ENCODE peak calls at places on chromosomes 2 and 18, in four cellular contexts. G, S, B and K are unnamed samples.

GRCh38 chr18:74175658-74176057 is 27.3 kb downstream of the TIMM21 start:
- DNase-seq in S (no peak), B (no peak), G (no peak), K (no peak)

GRCh38 chr18:8933714-8934284 is 168.7 kb upstream of the NDUFV2 start:
- DNase-seq in B (no peak), G (no peak), S (no peak), K (no peak)

GRCh38 chr2:184677171-184677570 is 78.8 kb downstream of the ZNF804A start:
- DNase-seq in G (no peak), S (no peak), B (no peak), K (no peak)

GRCh38 chr2:182360012-182360662 is 66.7 kb downstream of the PDE1A start:
- DNase-seq in G (no peak), S (no peak), B (no peak), K (peak; percentile 80)

GRCh38 chr2:8572712-8573233 is 109.1 kb upstream of the ID2 start:
- DNase-seq in G (no peak), B (no peak), S (no peak), K (no peak)

GRCh38 chr2:3470166-3470651 is 49.1 kb downstream of the ADI1 start:
- DNase-seq in B (no peak), S (no peak), G (no peak), K (no peak)

GRCh38 chr2:73081181-73081671 is 9.7 kb upstream of the SFXN5 start:
- DNase-seq in G (no peak), B (no peak), S (no peak), K (no peak)

GRCh38 chr2:73063909-73064875 is 7.3 kb downstream of the SFXN5 start:
- DNase-seq in B (peak; percentile 47), S (no peak), G (no peak), K (peak; percentile 77)

GRCh38 chr2:137383391-137383790 is 580.9 kb upstream of the HNMT start:
- DNase-seq in G (no peak), B (no peak), S (no peak), K (peak; percentile 3)

GRCh38 chr2:70728128-70728527 is 39.9 kb downstream of the ADD2 start:
- DNase-seq in G (no peak), B (no peak), S (no peak), K (no peak)

GRCh38 chr2:105405291-105405690 is 6.4 kb upstream of the FHL2 start:
- DNase-seq in G (no peak), S (no peak), B (no peak), K (no peak)

GRCh38 chr2:177056540-177056939 is 156.1 kb upstream of the HNRNPA3 start:
- DNase-seq in B (peak; percentile 20), G (no peak), S (peak; percentile 16), K (peak; percentile 5)
- TF ChIP-seq SMC3 in B (peak; percentile 26), G (peak; percentile 20), S (no peak), K (no peak)

DNA sequence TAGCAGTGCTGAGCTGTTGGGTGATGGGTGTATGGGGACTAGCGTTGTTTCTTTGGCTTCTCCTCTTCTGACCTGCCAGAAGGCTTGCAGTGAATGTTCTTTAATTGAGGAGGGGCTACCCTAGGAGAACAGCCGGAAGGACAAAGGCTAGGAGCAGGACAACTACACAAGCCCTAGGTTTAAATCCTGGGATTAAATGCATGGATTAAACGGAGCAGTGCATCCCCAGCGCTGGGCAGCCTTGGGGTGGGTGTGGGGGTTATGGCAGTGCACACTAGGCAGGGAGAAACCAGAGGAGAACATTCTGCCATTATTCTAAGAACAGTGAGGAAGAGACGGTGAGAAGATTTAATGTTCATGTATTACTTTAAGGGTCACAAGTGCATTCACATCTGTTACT is 86.4 kb upstream of the MCFD2 start:
- DNase-seq in S (no peak), B (no peak), G (no peak), K (no peak)
- TF ChIP-seq ESRRA in S (no peak), B (no peak), G (no peak), K (no peak)

DNA sequence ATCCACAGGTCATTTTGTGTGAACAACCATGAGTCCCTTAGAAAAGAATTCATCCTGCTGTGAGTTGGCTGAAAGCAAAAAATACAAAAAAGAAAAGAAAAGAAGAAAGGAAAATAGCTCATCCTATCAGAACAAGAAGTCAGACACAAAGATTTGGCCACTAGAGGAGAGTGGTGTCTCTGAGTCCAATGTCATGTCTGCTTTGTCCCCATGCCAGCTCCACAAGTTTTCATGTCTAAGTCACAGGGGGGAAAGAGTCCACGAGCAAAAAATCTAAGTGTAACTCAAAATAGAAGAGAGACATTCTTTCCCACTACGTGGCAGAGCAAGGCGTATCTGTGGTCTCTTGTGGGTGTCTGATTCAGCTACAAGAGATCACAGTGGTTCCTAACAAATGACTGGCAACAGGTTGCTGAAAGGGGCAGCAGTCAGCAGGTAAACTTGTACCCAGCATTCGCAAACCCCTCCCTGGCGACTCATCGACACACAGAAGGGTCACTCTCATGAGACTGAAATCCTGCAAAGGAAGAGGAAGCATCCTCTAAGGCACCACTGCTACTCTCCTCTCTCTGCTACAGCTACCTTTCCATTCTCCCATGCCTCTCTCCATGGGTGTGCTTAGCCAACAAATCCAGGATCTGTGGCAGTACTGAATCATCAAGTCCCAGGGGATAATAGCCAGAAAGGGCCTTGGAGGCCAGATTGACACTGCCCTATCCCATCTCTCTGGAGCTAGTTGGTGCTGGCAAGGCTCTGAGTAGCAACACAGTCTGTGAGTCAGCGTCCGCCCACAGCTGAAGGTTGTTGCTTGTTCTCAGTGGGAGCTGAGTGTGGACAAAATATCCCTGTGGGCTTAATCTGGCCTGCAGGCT is 123.0 kb upstream of the SLC39A10 start:
- DNase-seq in S (no peak), B (peak; percentile 21), G (no peak), K (peak; percentile 82)
- TF ChIP-seq MAX in S (no peak), B (no peak), G (no peak), K (peak; percentile 22)

GRCh38 chr2:26911911-26912861 is 58.3 kb upstream of the MAPRE3 start:
- DNase-seq in B (no peak), G (no peak), S (no peak), K (no peak)
- TF ChIP-seq SMC3 in B (no peak), G (no peak), S (no peak), K (no peak)

GRCh38 chr18:58205780-58206160 is 161.7 kb downstream of the NEDD4L start:
- DNase-seq in B (no peak), S (no peak), G (no peak), K (no peak)

GRCh38 chr18:58205087-58205779 is 161.2 kb downstream of the NEDD4L start:
- DNase-seq in B (no peak), G (no peak), S (no peak), K (no peak)

GRCh38 chr18:58201728-58202405 is 157.8 kb downstream of the NEDD4L start:
- DNase-seq in G (no peak), S (no peak), B (no peak), K (no peak)

GRCh38 chr18:58201268-58201667 is 157.2 kb downstream of the NEDD4L start:
- DNase-seq in B (no peak), S (no peak), G (no peak), K (no peak)

DNA sequence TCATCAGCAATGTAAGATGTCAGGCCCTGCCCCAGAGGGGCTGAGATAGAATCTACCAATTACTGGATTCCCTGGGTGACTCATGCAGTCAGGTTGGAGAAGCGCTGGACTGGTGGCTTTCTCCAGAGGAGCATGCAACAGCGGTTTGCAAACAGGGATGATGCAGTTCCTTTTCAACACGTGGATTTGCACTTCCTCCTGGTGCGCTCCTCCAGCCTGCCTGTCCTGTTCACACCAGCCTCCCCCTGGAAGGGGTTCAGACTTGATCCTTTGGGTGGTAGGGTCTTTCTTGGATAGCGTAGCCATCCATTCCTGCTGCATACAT is 158.3 kb downstream of the NEDD4L start:
- DNase-seq in S (no peak), B (peak; percentile 23), G (no peak), K (no peak)
- TF ChIP-seq ESRRA in S (no peak), B (no peak), G (no peak), K (no peak)

GRCh38 chr18:78240091-78240490 is 739.5 kb upstream of the SALL3 start:
- DNase-seq in S (no peak), G (no peak), B (no peak), K (no peak)

GRCh38 chr18:78241535-78242306 is 737.9 kb upstream of the SALL3 start:
- DNase-seq in G (no peak), B (no peak), S (no peak), K (no peak)

GRCh38 chr18:78240867-78241266 is 738.8 kb upstream of the SALL3 start:
- DNase-seq in S (no peak), G (no peak), B (no peak), K (no peak)

GRCh38 chr18:78242796-78243195 is 736.8 kb upstream of the SALL3 start:
- DNase-seq in S (no peak), B (no peak), G (no peak), K (no peak)

GRCh38 chr18:78242307-78242643 is 737.3 kb upstream of the SALL3 start:
- DNase-seq in G (no peak), B (no peak), S (no peak), K (no peak)
- TF ChIP-seq MAX in G (no peak), B (no peak), S (no peak), K (no peak)

GRCh38 chr18:39840406-39840805 is 2114.6 kb upstream of the PIK3C3 start:
- DNase-seq in G (no peak), B (no peak), S (no peak), K (no peak)
- TF ChIP-seq SMC3 in G (no peak), B (no peak), S (no peak), K (no peak)

GRCh38 chr2:239939736-239940483 is 85.2 kb downstream of the NDUFA10 start:
- DNase-seq in S (no peak), B (no peak), G (no peak), K (no peak)
- TF ChIP-seq ESRRA in S (no peak), B (no peak), G (no peak), K (no peak)